ENCODE peak calls at places on chromosome 16, in six cellular contexts. One of them, this sample, is unnamed.
A peak's percentile ranks its signal among the peaks of the same experiment; 100 is the strongest.

GRCh38 chr16:75109732-75110243 is 6.8 kb downstream of the LDHD start:
- DNase-seq in uterus: peak; percentile 35
- DNase-seq in AG04450: no peak
- DNase-seq in heart right ventricle: peak; percentile 77
- DNase-seq in CD8-positive, alpha-beta T cell: no peak
- DNase-seq in GM23338: no peak
- DNase-seq in this sample: no peak

GRCh38 chr16:27239026-27239425 is 29.5 kb downstream of the NSMCE1 start:
- DNase-seq in uterus: no peak
- DNase-seq in AG04450: no peak
- DNase-seq in heart right ventricle: no peak
- DNase-seq in CD8-positive, alpha-beta T cell: no peak
- DNase-seq in GM23338: no peak
- DNase-seq in this sample: no peak

GRCh38 chr16:47732806-47733150 is 271.6 kb downstream of the PHKB start:
- DNase-seq in uterus: no peak
- DNase-seq in AG04450: peak; percentile 94
- DNase-seq in heart right ventricle: no peak
- DNase-seq in CD8-positive, alpha-beta T cell: no peak
- DNase-seq in GM23338: peak; percentile 19
- DNase-seq in this sample: peak; percentile 14

GRCh38 chr16:29999605-30000004 is 3.6 kb downstream of the INO80E start:
- DNase-seq in uterus: no peak
- DNase-seq in AG04450: no peak
- DNase-seq in heart right ventricle: no peak
- DNase-seq in CD8-positive, alpha-beta T cell: no peak
- DNase-seq in GM23338: no peak
- DNase-seq in this sample: no peak

GRCh38 chr16:46884513-46885293 is 541 bp downstream of the GPT2 start:
- DNase-seq in uterus: no peak
- DNase-seq in AG04450: no peak
- DNase-seq in heart right ventricle: no peak
- DNase-seq in CD8-positive, alpha-beta T cell: no peak
- DNase-seq in GM23338: no peak
- DNase-seq in this sample: no peak

GRCh38 chr16:75011634-75012307 is 12.9 kb downstream of the ZNRF1 start:
- DNase-seq in uterus: peak; percentile 30
- DNase-seq in AG04450: peak; percentile 51
- DNase-seq in heart right ventricle: no peak
- DNase-seq in CD8-positive, alpha-beta T cell: no peak
- DNase-seq in GM23338: no peak
- DNase-seq in this sample: peak; percentile 57

GRCh38 chr16:1942810-1943726 is at the start of gene MSRB1:
- DNase-seq in uterus: peak; percentile 99
- DNase-seq in AG04450: peak; percentile 94
- DNase-seq in heart right ventricle: peak; percentile 100
- DNase-seq in CD8-positive, alpha-beta T cell: peak; percentile 99
- DNase-seq in GM23338: peak; percentile 100
- DNase-seq in this sample: peak; percentile 88

GRCh38 chr16:81956213-81956948 is 54.9 kb downstream of the SDR42E1 start:
- DNase-seq in uterus: no peak
- DNase-seq in AG04450: no peak
- DNase-seq in heart right ventricle: no peak
- DNase-seq in CD8-positive, alpha-beta T cell: no peak
- DNase-seq in GM23338: no peak
- DNase-seq in this sample: no peak

GRCh38 chr16:9003763-9004162 is 40.1 kb upstream of the USP7 start:
- DNase-seq in uterus: no peak
- DNase-seq in AG04450: no peak
- DNase-seq in heart right ventricle: no peak
- DNase-seq in CD8-positive, alpha-beta T cell: no peak
- DNase-seq in GM23338: no peak
- DNase-seq in this sample: no peak

GRCh38 chr16:73095885-73096341 is 48.0 kb upstream of the ZFHX3 start:
- DNase-seq in uterus: no peak
- DNase-seq in AG04450: no peak
- DNase-seq in heart right ventricle: no peak
- DNase-seq in CD8-positive, alpha-beta T cell: no peak
- DNase-seq in GM23338: no peak
- DNase-seq in this sample: no peak

GRCh38 chr16:24069036-24069590 is 187.0 kb upstream of the CACNG3 start:
- DNase-seq in uterus: no peak
- DNase-seq in AG04450: no peak
- DNase-seq in heart right ventricle: no peak
- DNase-seq in CD8-positive, alpha-beta T cell: no peak
- DNase-seq in GM23338: no peak
- DNase-seq in this sample: no peak

GRCh38 chr16:1993731-1994131 is 4.0 kb downstream of the SYNGR3 start:
- DNase-seq in uterus: no peak
- DNase-seq in AG04450: no peak
- DNase-seq in heart right ventricle: no peak
- DNase-seq in CD8-positive, alpha-beta T cell: no peak
- DNase-seq in GM23338: no peak
- DNase-seq in this sample: peak; percentile 51

GRCh38 chr16:13108126-13108525 is 206.7 kb downstream of the SHISA9 start:
- DNase-seq in uterus: no peak
- DNase-seq in AG04450: no peak
- DNase-seq in heart right ventricle: no peak
- DNase-seq in CD8-positive, alpha-beta T cell: no peak
- DNase-seq in GM23338: no peak
- DNase-seq in this sample: no peak

GRCh38 chr16:74723224-74723623 is 22.6 kb upstream of the MLKL start:
- DNase-seq in uterus: no peak
- DNase-seq in AG04450: no peak
- DNase-seq in heart right ventricle: no peak
- DNase-seq in CD8-positive, alpha-beta T cell: no peak
- DNase-seq in GM23338: no peak
- DNase-seq in this sample: no peak

GRCh38 chr16:58863042-58863441 is 128.9 kb upstream of the GOT2 start:
- DNase-seq in uterus: no peak
- DNase-seq in AG04450: no peak
- DNase-seq in heart right ventricle: no peak
- DNase-seq in CD8-positive, alpha-beta T cell: no peak
- DNase-seq in GM23338: peak; percentile 17
- DNase-seq in this sample: no peak

GRCh38 chr16:6558133-6558532 is 774.5 kb upstream of the RBFOX1 start:
- DNase-seq in uterus: no peak
- DNase-seq in AG04450: no peak
- DNase-seq in heart right ventricle: no peak
- DNase-seq in CD8-positive, alpha-beta T cell: no peak
- DNase-seq in GM23338: peak; percentile 72
- DNase-seq in this sample: no peak

GRCh38 chr16:87441886-87442580 is 49.9 kb downstream of the MAP1LC3B start:
- DNase-seq in uterus: no peak
- DNase-seq in AG04450: no peak
- DNase-seq in heart right ventricle: no peak
- DNase-seq in CD8-positive, alpha-beta T cell: no peak
- DNase-seq in GM23338: no peak
- DNase-seq in this sample: no peak

GRCh38 chr16:54936979-54937672 is 6.5 kb downstream of the IRX5 start:
- DNase-seq in uterus: no peak
- DNase-seq in AG04450: no peak
- DNase-seq in heart right ventricle: peak; percentile 52
- DNase-seq in CD8-positive, alpha-beta T cell: no peak
- DNase-seq in GM23338: peak; percentile 94
- DNase-seq in this sample: no peak

GRCh38 chr16:80974649-80975376 is 31.9 kb downstream of the CMC2 start:
- DNase-seq in uterus: no peak
- DNase-seq in AG04450: no peak
- DNase-seq in heart right ventricle: no peak
- DNase-seq in CD8-positive, alpha-beta T cell: no peak
- DNase-seq in GM23338: no peak
- DNase-seq in this sample: no peak

GRCh38 chr16:79001156-79001997 is 599.2 kb downstream of the MAF start:
- DNase-seq in uterus: no peak
- DNase-seq in AG04450: no peak
- DNase-seq in heart right ventricle: no peak
- DNase-seq in CD8-positive, alpha-beta T cell: no peak
- DNase-seq in GM23338: peak; percentile 65
- DNase-seq in this sample: no peak

GRCh38 chr16:1470543-1471251 is 4.1 kb downstream of the CLCN7 start:
- DNase-seq in uterus: no peak
- DNase-seq in AG04450: no peak
- DNase-seq in heart right ventricle: peak; percentile 13
- DNase-seq in CD8-positive, alpha-beta T cell: no peak
- DNase-seq in GM23338: no peak
- DNase-seq in this sample: peak; percentile 23

GRCh38 chr16:4059969-4060368 is 56.3 kb downstream of the ADCY9 start:
- DNase-seq in uterus: no peak
- DNase-seq in AG04450: no peak
- DNase-seq in heart right ventricle: no peak
- DNase-seq in CD8-positive, alpha-beta T cell: peak; percentile 28
- DNase-seq in GM23338: no peak
- DNase-seq in this sample: no peak

GRCh38 chr16:3017806-3018506 is at the start of gene CLDN6:
- DNase-seq in uterus: no peak
- DNase-seq in AG04450: no peak
- DNase-seq in heart right ventricle: no peak
- DNase-seq in CD8-positive, alpha-beta T cell: no peak
- DNase-seq in GM23338: peak; percentile 98
- DNase-seq in this sample: no peak

GRCh38 chr16:58198739-58199411 is 969 bp upstream of the CSNK2A2 start:
- DNase-seq in uterus: no peak
- DNase-seq in AG04450: no peak
- DNase-seq in heart right ventricle: no peak
- DNase-seq in CD8-positive, alpha-beta T cell: no peak
- DNase-seq in GM23338: peak; percentile 17
- DNase-seq in this sample: no peak

GRCh38 chr16:88610080-88610479 is 28.3 kb upstream of the IL17C start:
- DNase-seq in uterus: no peak
- DNase-seq in AG04450: no peak
- DNase-seq in heart right ventricle: no peak
- DNase-seq in CD8-positive, alpha-beta T cell: no peak
- DNase-seq in GM23338: peak; percentile 73
- DNase-seq in this sample: no peak
- TF ChIP-seq CTCF in uterus: no peak
- TF ChIP-seq CTCF in AG04450: peak; percentile 24
- TF ChIP-seq CTCF in heart right ventricle: no peak
- TF ChIP-seq CTCF in CD8-positive, alpha-beta T cell: no peak
- TF ChIP-seq CTCF in GM23338: peak; percentile 36
- TF ChIP-seq CTCF in this sample: peak; percentile 24

GRCh38 chr16:49921791-49922456 is 66.0 kb upstream of the ZNF423 start:
- DNase-seq in uterus: peak; percentile 65
- DNase-seq in AG04450: no peak
- DNase-seq in heart right ventricle: peak; percentile 43
- DNase-seq in CD8-positive, alpha-beta T cell: peak; percentile 27
- DNase-seq in GM23338: peak; percentile 90
- DNase-seq in this sample: peak; percentile 7

GRCh38 chr16:49918257-49918656 is 62.3 kb upstream of the ZNF423 start:
- DNase-seq in uterus: no peak
- DNase-seq in AG04450: no peak
- DNase-seq in heart right ventricle: no peak
- DNase-seq in CD8-positive, alpha-beta T cell: no peak
- DNase-seq in GM23338: peak; percentile 51
- DNase-seq in this sample: no peak

GRCh38 chr16:49919327-49919726 is 63.4 kb upstream of the ZNF423 start:
- DNase-seq in uterus: no peak
- DNase-seq in AG04450: no peak
- DNase-seq in heart right ventricle: no peak
- DNase-seq in CD8-positive, alpha-beta T cell: no peak
- DNase-seq in GM23338: no peak
- DNase-seq in this sample: no peak

GRCh38 chr16:49921106-49921505 is 65.2 kb upstream of the ZNF423 start:
- DNase-seq in uterus: no peak
- DNase-seq in AG04450: no peak
- DNase-seq in heart right ventricle: no peak
- DNase-seq in CD8-positive, alpha-beta T cell: no peak
- DNase-seq in GM23338: no peak
- DNase-seq in this sample: no peak

GRCh38 chr16:49920397-49920796 is 64.5 kb upstream of the ZNF423 start:
- DNase-seq in uterus: no peak
- DNase-seq in AG04450: no peak
- DNase-seq in heart right ventricle: no peak
- DNase-seq in CD8-positive, alpha-beta T cell: no peak
- DNase-seq in GM23338: no peak
- DNase-seq in this sample: no peak
- H3K4me3 ChIP-seq in uterus: no peak overlapping the region
- H3K4me3 ChIP-seq in AG04450: no peak overlapping the region
- H3K4me3 ChIP-seq in heart right ventricle: no peak overlapping the region
- H3K4me3 ChIP-seq in CD8-positive, alpha-beta T cell: no peak overlapping the region
- H3K4me3 ChIP-seq in GM23338: no peak overlapping the region
- H3K4me3 ChIP-seq in this sample: no peak overlapping the region

DNA sequence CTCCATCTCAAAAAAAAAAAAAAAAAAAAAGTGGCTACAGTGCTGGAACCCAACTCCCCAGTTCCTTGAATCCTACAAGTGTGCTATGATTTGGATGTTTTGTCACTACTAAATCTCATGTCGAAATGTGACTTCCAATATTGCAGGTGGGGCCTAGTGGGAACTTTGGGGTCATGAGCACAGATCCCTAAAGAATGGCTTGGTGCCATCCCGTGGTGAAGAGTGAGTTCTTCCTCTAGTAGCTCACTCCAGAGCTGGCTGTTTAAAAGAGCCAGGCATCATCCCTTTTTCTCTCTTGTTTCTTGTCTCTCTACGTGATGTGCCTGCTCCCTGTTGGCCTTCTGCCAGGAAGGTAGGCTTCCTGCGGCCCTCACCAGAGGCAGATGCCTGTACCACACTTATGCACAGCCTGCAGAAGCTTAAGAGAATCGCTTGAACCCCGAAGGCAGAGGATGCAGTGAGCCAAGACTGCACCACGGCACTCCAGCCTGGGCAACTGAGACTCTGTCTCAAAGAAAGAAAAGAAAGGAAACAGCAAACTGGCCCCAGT is 3.0 kb downstream of the MT1E start:
- DNase-seq in uterus: no peak
- DNase-seq in AG04450: no peak
- DNase-seq in heart right ventricle: no peak
- DNase-seq in CD8-positive, alpha-beta T cell: no peak
- DNase-seq in GM23338: no peak
- DNase-seq in this sample: no peak
- H3K27me3 ChIP-seq in uterus: no peaks in the 10 kb centered on the region
- H3K27me3 ChIP-seq in AG04450: peaks cover 20% of the 10 kb centered on the region
- H3K27me3 ChIP-seq in heart right ventricle: no peaks in the 10 kb centered on the region
- H3K27me3 ChIP-seq in CD8-positive, alpha-beta T cell: peaks cover 20% of the 10 kb centered on the region
- H3K27me3 ChIP-seq in GM23338: peaks cover 100% of the 10 kb centered on the region
- H3K27me3 ChIP-seq in this sample: peaks cover 14% of the 10 kb centered on the region

GRCh38 chr16:50326264-50326663 is 42.5 kb downstream of the BRD7 start:
- DNase-seq in uterus: no peak
- DNase-seq in AG04450: no peak
- DNase-seq in heart right ventricle: no peak
- DNase-seq in CD8-positive, alpha-beta T cell: no peak
- DNase-seq in GM23338: no peak
- DNase-seq in this sample: no peak

GRCh38 chr16:50320310-50320709 is 48.5 kb downstream of the BRD7 start:
- DNase-seq in uterus: no peak
- DNase-seq in AG04450: no peak
- DNase-seq in heart right ventricle: no peak
- DNase-seq in CD8-positive, alpha-beta T cell: no peak
- DNase-seq in GM23338: no peak
- DNase-seq in this sample: no peak

GRCh38 chr16:50324345-50324744 is 44.4 kb downstream of the BRD7 start:
- DNase-seq in uterus: no peak
- DNase-seq in AG04450: no peak
- DNase-seq in heart right ventricle: no peak
- DNase-seq in CD8-positive, alpha-beta T cell: no peak
- DNase-seq in GM23338: no peak
- DNase-seq in this sample: no peak

GRCh38 chr16:50322333-50322732 is 46.5 kb downstream of the BRD7 start:
- DNase-seq in uterus: no peak
- DNase-seq in AG04450: no peak
- DNase-seq in heart right ventricle: no peak
- DNase-seq in CD8-positive, alpha-beta T cell: no peak
- DNase-seq in GM23338: no peak
- DNase-seq in this sample: no peak

GRCh38 chr16:50323335-50324011 is 45.3 kb downstream of the BRD7 start:
- DNase-seq in uterus: no peak
- DNase-seq in AG04450: no peak
- DNase-seq in heart right ventricle: no peak
- DNase-seq in CD8-positive, alpha-beta T cell: no peak
- DNase-seq in GM23338: no peak
- DNase-seq in this sample: no peak
- TF ChIP-seq CTCF in uterus: peak; percentile 8
- TF ChIP-seq CTCF in AG04450: peak; percentile 19
- TF ChIP-seq CTCF in heart right ventricle: no peak
- TF ChIP-seq CTCF in CD8-positive, alpha-beta T cell: peak; percentile 2
- TF ChIP-seq CTCF in GM23338: peak; percentile 38
- TF ChIP-seq CTCF in this sample: peak; percentile 19